ENCODE peak calls at places on chromosomes 16 and 17, in six cellular contexts. B is Peyer's patch, I is adrenal gland, P is heart left ventricle, L is esophagus muscularis mucosa, R is body of pancreas. X is an unnamed sample. For H3K4me1, the result is how much of the 10 kb centered on the place peaks cover.

GRCh38 chr17:67293251-67294203 is 48.5 kb upstream of the HELZ start:
- DNase-seq in B (peak), I (peak), P (peak), L (no peak), R (peak), X (peak)

GRCh38 chr17:35467824-35468223 is 19.3 kb upstream of the SLFN13 start:
- DNase-seq in B (no peak), I (no peak), P (no peak), L (no peak), R (no peak), X (no peak)

GRCh38 chr16:2232094-2232990 is 3.9 kb upstream of the DNASE1L2 start:
- DNase-seq in B (no peak), I (no peak), P (no peak), L (no peak), R (no peak), X (no peak)

GRCh38 chr17:7355053-7355452 is at the start of gene TMEM95:
- DNase-seq in B (no peak), I (no peak), P (peak), L (no peak), R (no peak), X (no peak)

GRCh38 chr16:56202036-56202435 is 10.7 kb downstream of the GNAO1 start:
- DNase-seq in B (no peak), I (no peak), P (no peak), L (no peak), R (no peak), X (peak)

GRCh38 chr16:11708421-11708820 is 34.2 kb downstream of the TXNDC11 start:
- DNase-seq in B (no peak), I (no peak), P (no peak), L (no peak), R (no peak), X (no peak)

GRCh38 chr17:60971515-60972369 is 294.1 kb downstream of the BCAS3 start:
- DNase-seq in B (peak), I (peak), P (peak), L (no peak), R (peak), X (peak)

GRCh38 chr16:34078697-34079096 is 619.3 kb downstream of the TP53TG3F start:
- DNase-seq in B (no peak), I (no peak), P (no peak), L (no peak), R (no peak), X (no peak)

GRCh38 chr17:59427996-59428395 is 96.5 kb downstream of the YPEL2 start:
- DNase-seq in B (no peak), I (no peak), P (peak), L (no peak), R (no peak), X (no peak)

GRCh38 chr16:66437391-66437945 is 10.4 kb downstream of the BEAN1 start:
- DNase-seq in B (peak), I (no peak), P (no peak), L (no peak), R (no peak), X (no peak)

GRCh38 chr17:83203472-83204221 is 124.2 kb downstream of the METRNL start:
- DNase-seq in B (peak), I (peak), P (peak), L (no peak), R (peak), X (peak)

GRCh38 chr17:8785547-8786412 is 13.4 kb downstream of the MFSD6L start:
- DNase-seq in B (peak), I (peak), P (peak), L (peak), R (peak), X (peak)

GRCh38 chr17:12522743-12523181 is 142.9 kb upstream of the MYOCD start:
- DNase-seq in B (peak), I (no peak), P (peak), L (no peak), R (no peak), X (peak)

GRCh38 chr16:47970291-47970931 is 185.4 kb downstream of the ABCC12 start:
- DNase-seq in B (no peak), I (no peak), P (no peak), L (peak), R (no peak), X (no peak)

GRCh38 chr17:11737290-11737679 is 139.0 kb downstream of the DNAH9 start:
- DNase-seq in B (no peak), I (no peak), P (no peak), L (no peak), R (no peak), X (no peak)

GRCh38 chr16:78640886-78641285 is 541.4 kb downstream of the WWOX start:
- DNase-seq in B (no peak), I (no peak), P (no peak), L (no peak), R (no peak), X (no peak)

GRCh38 chr17:28475151-28475900 is 1.9 kb downstream of the SLC13A2 start:
- DNase-seq in B (peak), I (no peak), P (no peak), L (no peak), R (no peak), X (no peak)

GRCh38 chr16:27199235-27199586 is 4.1 kb upstream of the KDM8 start:
- DNase-seq in B (no peak), I (no peak), P (no peak), L (no peak), R (no peak), X (no peak)

GRCh38 chr16:15643453-15644305 is 725 bp upstream of the MARF1 start:
- DNase-seq in B (peak), I (peak), P (peak), L (no peak), R (peak), X (no peak)

GRCh38 chr17:38451030-38451839 is 23.0 kb downstream of the ARHGAP23 start:
- DNase-seq in B (no peak), I (no peak), P (peak), L (no peak), R (no peak), X (no peak)

GRCh38 chr17:8436169-8436932 is 667 bp downstream of the NDEL1 start:
- DNase-seq in B (peak), I (peak), P (peak), L (peak), R (peak), X (peak)

GRCh38 chr16:20944861-20945390 is 44.4 kb downstream of the LYRM1 start:
- DNase-seq in B (no peak), I (peak), P (no peak), L (no peak), R (no peak), X (no peak)

GRCh38 chr16:2028620-2029220 is 2.0 kb downstream of the NHERF2 start:
- DNase-seq in B (no peak), I (no peak), P (peak), L (no peak), R (no peak), X (peak)

GRCh38 chr17:41814195-41814594 is 1.4 kb downstream of the FKBP10 start:
- DNase-seq in B (no peak), I (no peak), P (no peak), L (no peak), R (no peak), X (no peak)

GRCh38 chr17:1557355-1558095 is 5.1 kb downstream of the PITPNA start:
- DNase-seq in B (no peak), I (no peak), P (no peak), L (no peak), R (no peak), X (no peak)

DNA sequence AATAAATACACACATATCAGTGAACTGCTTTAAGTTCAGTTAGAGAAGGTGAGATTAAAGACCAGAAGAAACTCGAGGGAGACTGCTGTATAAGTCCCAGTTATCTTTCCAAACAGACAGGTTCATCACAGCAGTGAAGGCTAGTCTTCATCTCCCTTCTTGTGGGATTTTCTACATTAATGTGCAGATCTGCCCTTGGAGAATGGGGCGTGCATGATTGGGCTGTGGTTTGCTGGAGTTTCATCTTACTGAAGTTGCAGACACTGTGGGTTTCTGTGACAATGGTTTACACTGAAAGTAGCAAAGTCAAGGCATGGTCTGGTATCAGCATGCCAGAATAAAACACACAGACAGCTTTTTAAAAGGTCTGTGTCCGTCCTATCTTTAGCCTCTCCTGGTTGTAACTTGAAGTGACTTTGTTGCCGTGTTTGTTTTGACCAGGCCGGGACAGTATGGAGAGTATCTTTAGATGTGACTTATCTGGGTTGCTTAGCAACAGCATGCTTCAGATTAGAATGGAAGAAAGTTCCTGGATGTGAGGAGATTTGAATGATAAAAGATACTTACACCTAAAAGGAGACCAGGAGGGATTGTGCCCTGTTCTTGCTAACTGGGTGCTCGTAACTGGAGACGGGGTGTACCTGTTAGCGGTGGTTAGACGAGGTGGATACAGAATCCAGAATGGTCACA is 16.1 kb downstream of the NAA60 start:
- DNase-seq in B (no peak), I (peak), P (no peak), L (no peak), R (no peak), X (no peak)
- H3K4me1 ChIP-seq in B (half or more), I (half or more), P (half or more), L (half or more), R (half or more), X (half or more)

GRCh38 chr17:75241143-75241430 is 20.3 kb downstream of the GGA3 start:
- DNase-seq in B (no peak), I (no peak), P (no peak), L (no peak), R (no peak), X (no peak)
- H3K4me3 ChIP-seq in B (no peak), I (no peak), P (no peak), L (no peak), R (no peak), X (no peak)

DNA sequence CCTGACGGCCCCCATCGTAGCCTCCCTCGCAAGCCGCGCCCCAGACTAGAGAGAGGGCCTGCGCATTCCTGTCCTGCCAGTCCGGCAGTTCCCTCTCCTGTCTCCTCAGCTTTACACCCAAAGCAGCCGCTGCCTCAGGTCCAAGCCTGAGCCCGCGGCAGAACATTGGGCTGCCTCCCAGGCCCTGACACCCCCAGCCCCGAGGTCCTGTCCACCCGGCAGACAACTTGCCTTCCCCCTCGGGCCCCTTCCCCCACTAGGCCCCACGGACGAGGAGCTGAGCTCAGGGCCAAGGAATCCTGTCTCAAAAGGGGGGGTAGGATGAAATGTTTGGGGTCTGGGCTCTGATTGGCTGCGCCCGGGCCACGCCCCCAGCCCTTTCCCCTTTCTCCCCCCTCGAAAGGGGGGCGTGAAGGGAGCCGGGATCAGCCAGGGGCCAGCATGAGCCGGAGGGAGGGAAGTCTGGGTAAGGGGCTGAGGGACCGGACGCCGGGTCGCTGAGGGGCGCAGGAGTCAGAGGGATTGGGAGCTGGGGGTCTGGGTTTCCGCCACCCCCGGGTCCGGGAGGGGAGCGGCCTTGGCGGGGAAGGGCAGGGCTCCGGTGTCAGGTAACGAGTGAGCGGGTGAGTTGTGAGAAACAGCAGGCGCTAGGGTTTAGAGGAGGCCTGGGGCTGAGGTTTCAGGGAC is at the start of gene CTF1:
- DNase-seq in B (peak), I (peak), P (peak), L (peak), R (peak), X (peak)
- TF ChIP-seq POLR2A in B (no peak), I (peak), P (no peak), L (peak), R (peak), X (no peak)

GRCh38 chr17:81923302-81924260 is 4.0 kb downstream of the MAFG start:
- DNase-seq in B (peak), I (peak), P (peak), L (no peak), R (peak), X (peak)
- H3K4me1 ChIP-seq in B (half or more), I (half or more), P (half or more), L (under half), R (under half), X (half or more)

GRCh38 chr17:44442806-44443205 is 53.4 kb upstream of the ITGA2B start:
- DNase-seq in B (no peak), I (no peak), P (no peak), L (no peak), R (no peak), X (no peak)
- H3K4me3 ChIP-seq in B (no peak), I (no peak), P (no peak), L (no peak), R (no peak), X (no peak)

DNA sequence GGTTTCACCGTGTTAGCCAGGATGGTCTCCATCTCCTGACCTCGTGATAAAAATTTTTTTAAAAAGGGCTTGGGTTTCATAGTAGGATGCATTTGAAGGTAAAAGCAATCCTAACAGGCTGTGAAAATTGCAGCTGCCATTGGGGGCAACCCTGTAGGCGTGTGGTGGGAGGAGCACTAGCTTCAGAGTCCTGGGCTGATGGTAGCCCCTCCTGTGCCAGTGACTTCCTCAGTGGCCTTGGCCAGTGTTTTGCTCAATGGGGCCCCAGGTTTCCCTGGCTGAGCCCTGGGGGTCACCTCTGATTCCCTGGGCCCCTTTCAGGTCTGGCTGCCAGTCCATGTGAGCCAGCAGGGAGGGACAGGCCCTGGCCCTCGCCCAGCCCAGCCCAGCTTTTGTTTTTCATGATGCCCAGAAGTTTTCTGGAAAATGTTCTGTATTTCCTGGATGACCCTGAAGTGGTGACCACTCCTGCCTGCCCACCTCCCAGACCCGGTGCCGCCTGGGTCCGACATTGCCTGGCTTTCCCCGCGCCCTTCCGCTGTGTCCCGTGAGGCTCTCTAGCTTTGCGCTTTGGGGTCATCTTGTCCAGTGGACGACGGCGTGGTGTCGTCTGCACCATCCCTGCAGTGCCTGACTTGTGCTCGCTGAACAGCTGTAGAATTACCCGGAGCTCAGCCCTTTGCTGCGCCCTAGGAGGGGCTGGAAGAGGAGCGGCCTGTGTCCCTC is 9.4 kb downstream of the MGRN1 start:
- DNase-seq in B (no peak), I (no peak), P (no peak), L (no peak), R (no peak), X (no peak)
- TF ChIP-seq POLR2A in B (no peak), I (no peak), P (no peak), L (no peak), R (no peak), X (no peak)

GRCh38 chr16:69234460-69234859 is 47.5 kb downstream of the SNTB2 start:
- DNase-seq in B (no peak), I (no peak), P (no peak), L (no peak), R (no peak), X (no peak)
- H3K4me1 ChIP-seq in B (under half), I (under half), P (under half), L (under half), R (under half), X (under half)

GRCh38 chr17:73955616-73956015 is 247.9 kb upstream of the RPL38 start:
- DNase-seq in B (no peak), I (no peak), P (no peak), L (no peak), R (no peak), X (peak)

GRCh38 chr17:73952498-73953205 is 250.8 kb upstream of the RPL38 start:
- DNase-seq in B (peak), I (peak), P (peak), L (no peak), R (peak), X (peak)

GRCh38 chr17:73952136-73952497 is 251.4 kb upstream of the RPL38 start:
- DNase-seq in B (no peak), I (peak), P (no peak), L (no peak), R (no peak), X (no peak)

GRCh38 chr17:73954981-73955380 is 248.5 kb upstream of the RPL38 start:
- DNase-seq in B (no peak), I (no peak), P (no peak), L (no peak), R (no peak), X (peak)

DNA sequence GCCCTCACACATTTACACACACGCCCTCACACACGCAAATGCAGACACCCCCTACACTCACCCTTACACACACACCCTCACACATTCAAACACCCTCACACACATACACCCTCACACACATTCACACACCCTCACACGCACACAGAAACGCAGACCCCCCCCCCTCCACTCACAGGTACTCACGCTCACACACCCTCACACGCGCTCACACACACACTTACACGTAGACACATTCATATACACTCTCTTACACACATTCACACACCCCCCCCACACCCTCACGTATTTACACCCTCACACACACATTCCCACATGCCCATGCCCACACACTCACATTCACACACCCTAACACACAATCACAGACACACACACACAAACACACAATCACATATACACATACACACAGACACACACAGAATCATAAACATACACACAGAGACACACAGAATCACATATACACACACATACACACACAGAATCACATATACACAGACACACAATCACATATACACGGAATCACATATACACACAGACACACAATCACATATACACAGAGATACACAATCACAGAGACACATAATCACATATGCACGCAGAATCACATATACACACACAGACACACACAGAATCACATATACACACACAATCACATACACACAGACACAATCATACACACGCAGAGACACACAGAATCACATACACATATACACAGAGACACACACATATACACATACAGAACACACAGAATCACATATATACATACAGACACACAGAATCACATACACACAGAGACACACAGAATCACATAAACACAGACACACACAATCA is 250.1 kb upstream of the RPL38 start:
- DNase-seq in B (no peak), I (peak), P (no peak), L (no peak), R (no peak), X (no peak)
- H3K4me3 ChIP-seq in B (no peak), I (no peak), P (peak), L (peak), R (no peak), X (peak)

DNA sequence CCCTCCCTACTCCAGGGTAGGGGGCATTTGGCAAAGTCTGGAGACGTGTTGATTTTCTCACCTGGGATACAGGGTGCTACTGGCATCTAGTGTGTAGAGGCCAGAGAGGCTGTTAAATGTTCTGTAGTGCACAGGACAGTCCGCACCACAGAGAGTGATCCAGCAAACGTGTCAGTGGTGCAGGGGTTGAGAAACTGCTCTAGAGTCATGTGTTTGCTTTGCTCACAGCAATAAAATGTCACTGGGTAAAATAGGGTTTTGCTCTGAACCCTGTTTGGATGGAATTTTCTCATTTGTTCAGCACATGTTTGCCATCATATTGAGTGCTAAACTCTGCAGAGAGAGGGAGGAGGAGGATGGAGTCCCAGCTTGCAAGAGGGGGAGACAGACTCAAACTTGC is 11.7 kb downstream of the PLCG2 start:
- DNase-seq in B (no peak), I (no peak), P (no peak), L (no peak), R (no peak), X (no peak)
- TF ChIP-seq POLR2A in B (no peak), I (no peak), P (no peak), L (no peak), R (no peak), X (no peak)